ENCODE peak calls at places on chromosomes 1 and 21, in six cellular contexts. One of them, this sample, is unnamed.

GRCh38 chr1:239218296-239218695 is 168.1 kb upstream of the CHRM3 start:
- DNase-seq in cardiac fibroblast: no peak
- DNase-seq in RWPE1: no peak
- DNase-seq in fibroblast of mammary gland: no peak
- DNase-seq in tibial nerve: no peak
- DNase-seq in right lobe of liver: no peak
- DNase-seq in this sample: no peak

GRCh38 chr1:231695439-231696255 is 69.1 kb downstream of the DISC1 start:
- DNase-seq in cardiac fibroblast: no peak
- DNase-seq in RWPE1: no peak
- DNase-seq in fibroblast of mammary gland: peak
- DNase-seq in tibial nerve: no peak
- DNase-seq in right lobe of liver: no peak
- DNase-seq in this sample: no peak

GRCh38 chr1:116075981-116076380 is 35.2 kb upstream of the MAB21L3 start:
- DNase-seq in cardiac fibroblast: peak
- DNase-seq in RWPE1: peak
- DNase-seq in fibroblast of mammary gland: peak
- DNase-seq in tibial nerve: no peak
- DNase-seq in right lobe of liver: no peak
- DNase-seq in this sample: no peak

GRCh38 chr1:147079400-147080012 is 92.8 kb downstream of the PRKAB2 start:
- DNase-seq in cardiac fibroblast: no peak
- DNase-seq in RWPE1: no peak
- DNase-seq in fibroblast of mammary gland: no peak
- DNase-seq in tibial nerve: no peak
- DNase-seq in right lobe of liver: no peak
- DNase-seq in this sample: no peak

GRCh38 chr1:152855661-152856060 is 4.1 kb upstream of the LCE7A start:
- DNase-seq in cardiac fibroblast: no peak
- DNase-seq in RWPE1: peak
- DNase-seq in fibroblast of mammary gland: no peak
- DNase-seq in tibial nerve: no peak
- DNase-seq in right lobe of liver: no peak
- DNase-seq in this sample: no peak

GRCh38 chr1:168799918-168800605 is 71.1 kb upstream of the DPT start:
- DNase-seq in cardiac fibroblast: no peak
- DNase-seq in RWPE1: no peak
- DNase-seq in fibroblast of mammary gland: no peak
- DNase-seq in tibial nerve: no peak
- DNase-seq in right lobe of liver: no peak
- DNase-seq in this sample: no peak

GRCh38 chr1:180198186-180198585 is 31.9 kb upstream of the LHX4 start:
- DNase-seq in cardiac fibroblast: no peak
- DNase-seq in RWPE1: peak
- DNase-seq in fibroblast of mammary gland: no peak
- DNase-seq in tibial nerve: no peak
- DNase-seq in right lobe of liver: no peak
- DNase-seq in this sample: no peak

GRCh38 chr21:16992448-16992847 is 520.4 kb upstream of the CXADR start:
- DNase-seq in cardiac fibroblast: no peak
- DNase-seq in RWPE1: no peak
- DNase-seq in fibroblast of mammary gland: no peak
- DNase-seq in tibial nerve: no peak
- DNase-seq in right lobe of liver: no peak
- DNase-seq in this sample: no peak

GRCh38 chr1:40314721-40315238 is 2.3 kb downstream of the COL9A2 start:
- DNase-seq in cardiac fibroblast: no peak
- DNase-seq in RWPE1: no peak
- DNase-seq in fibroblast of mammary gland: no peak
- DNase-seq in tibial nerve: no peak
- DNase-seq in right lobe of liver: no peak
- DNase-seq in this sample: no peak

GRCh38 chr1:17292299-17293198 is 15.4 kb upstream of the PADI4 start:
- DNase-seq in cardiac fibroblast: no peak
- DNase-seq in RWPE1: peak
- DNase-seq in fibroblast of mammary gland: no peak
- DNase-seq in tibial nerve: no peak
- DNase-seq in right lobe of liver: no peak
- DNase-seq in this sample: no peak

GRCh38 chr1:243433737-243434370 is 178.0 kb downstream of the SDCCAG8 start:
- DNase-seq in cardiac fibroblast: peak
- DNase-seq in RWPE1: no peak
- DNase-seq in fibroblast of mammary gland: peak
- DNase-seq in tibial nerve: no peak
- DNase-seq in right lobe of liver: no peak
- DNase-seq in this sample: no peak

GRCh38 chr1:1543706-1544099 is 3.3 kb upstream of the TMEM240 start:
- DNase-seq in cardiac fibroblast: no peak
- DNase-seq in RWPE1: no peak
- DNase-seq in fibroblast of mammary gland: no peak
- DNase-seq in tibial nerve: no peak
- DNase-seq in right lobe of liver: peak
- DNase-seq in this sample: no peak

GRCh38 chr1:22531251-22531650 is 32.0 kb upstream of the EPHA8 start:
- DNase-seq in cardiac fibroblast: no peak
- DNase-seq in RWPE1: no peak
- DNase-seq in fibroblast of mammary gland: no peak
- DNase-seq in tibial nerve: no peak
- DNase-seq in right lobe of liver: no peak
- DNase-seq in this sample: no peak

GRCh38 chr1:153390938-153391710 is at the start of gene S100A8:
- DNase-seq in cardiac fibroblast: no peak
- DNase-seq in RWPE1: peak
- DNase-seq in fibroblast of mammary gland: no peak
- DNase-seq in tibial nerve: peak
- DNase-seq in right lobe of liver: peak
- DNase-seq in this sample: no peak

DNA sequence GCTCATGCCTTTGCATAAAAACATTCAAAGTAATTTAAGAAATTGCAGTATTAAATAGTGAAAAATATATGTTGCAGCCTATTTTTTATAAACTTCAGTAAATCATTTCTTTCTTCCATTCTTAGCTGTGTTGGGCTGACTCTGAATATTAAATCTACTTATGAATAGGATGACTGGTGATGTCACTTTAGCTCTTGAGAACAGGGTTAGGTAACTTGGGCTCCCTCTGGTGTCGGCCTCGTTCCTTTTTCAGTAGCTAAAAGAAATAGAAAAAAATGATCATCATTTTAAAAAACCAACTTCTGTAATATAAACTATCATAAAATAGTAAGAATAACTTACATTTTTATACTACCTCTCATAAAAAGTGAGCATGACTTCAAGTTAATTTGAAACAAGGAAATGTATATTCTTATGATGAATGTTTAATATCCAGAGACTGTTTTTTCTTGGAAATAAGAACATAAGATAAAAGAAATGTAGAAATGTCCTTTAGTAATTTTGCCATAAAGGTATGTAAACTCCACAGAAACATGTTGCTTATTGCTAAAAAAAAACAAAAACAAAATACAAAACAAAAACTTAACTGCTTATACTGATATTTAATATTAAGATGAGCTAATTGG is 26.8 kb upstream of the NCAM2 start:
- DNase-seq in cardiac fibroblast: peak
- DNase-seq in RWPE1: peak
- DNase-seq in fibroblast of mammary gland: peak
- DNase-seq in tibial nerve: peak
- DNase-seq in right lobe of liver: no peak
- DNase-seq in this sample: no peak
- TF ChIP-seq CTCF in cardiac fibroblast: peak
- TF ChIP-seq CTCF in RWPE1: peak
- TF ChIP-seq CTCF in fibroblast of mammary gland: peak
- TF ChIP-seq CTCF in tibial nerve: peak
- TF ChIP-seq CTCF in right lobe of liver: no peak
- TF ChIP-seq CTCF in this sample: no peak

GRCh38 chr21:28743723-28744122 is 249.0 kb downstream of the LTN1 start:
- DNase-seq in cardiac fibroblast: no peak
- DNase-seq in RWPE1: no peak
- DNase-seq in fibroblast of mammary gland: no peak
- DNase-seq in tibial nerve: no peak
- DNase-seq in right lobe of liver: no peak
- DNase-seq in this sample: no peak

GRCh38 chr21:28746166-28746565 is 246.5 kb downstream of the LTN1 start:
- DNase-seq in cardiac fibroblast: peak
- DNase-seq in RWPE1: no peak
- DNase-seq in fibroblast of mammary gland: no peak
- DNase-seq in tibial nerve: no peak
- DNase-seq in right lobe of liver: no peak
- DNase-seq in this sample: no peak

GRCh38 chr21:28738882-28739281 is 253.8 kb downstream of the LTN1 start:
- DNase-seq in cardiac fibroblast: no peak
- DNase-seq in RWPE1: no peak
- DNase-seq in fibroblast of mammary gland: no peak
- DNase-seq in tibial nerve: no peak
- DNase-seq in right lobe of liver: no peak
- DNase-seq in this sample: no peak

GRCh38 chr21:28745131-28746055 is 247.3 kb downstream of the LTN1 start:
- DNase-seq in cardiac fibroblast: peak
- DNase-seq in RWPE1: peak
- DNase-seq in fibroblast of mammary gland: peak
- DNase-seq in tibial nerve: peak
- DNase-seq in right lobe of liver: peak
- DNase-seq in this sample: peak

GRCh38 chr21:28742527-28742926 is 250.2 kb downstream of the LTN1 start:
- DNase-seq in cardiac fibroblast: peak
- DNase-seq in RWPE1: peak
- DNase-seq in fibroblast of mammary gland: peak
- DNase-seq in tibial nerve: no peak
- DNase-seq in right lobe of liver: no peak
- DNase-seq in this sample: no peak
- TF ChIP-seq CTCF in cardiac fibroblast: peak
- TF ChIP-seq CTCF in RWPE1: peak
- TF ChIP-seq CTCF in fibroblast of mammary gland: peak
- TF ChIP-seq CTCF in tibial nerve: no peak
- TF ChIP-seq CTCF in right lobe of liver: no peak
- TF ChIP-seq CTCF in this sample: no peak

GRCh38 chr1:57471995-57472394 is 48.1 kb upstream of the DAB1 start:
- DNase-seq in cardiac fibroblast: no peak
- DNase-seq in RWPE1: no peak
- DNase-seq in fibroblast of mammary gland: no peak
- DNase-seq in tibial nerve: no peak
- DNase-seq in right lobe of liver: no peak
- DNase-seq in this sample: no peak
- TF ChIP-seq CTCF in cardiac fibroblast: no peak
- TF ChIP-seq CTCF in RWPE1: no peak
- TF ChIP-seq CTCF in fibroblast of mammary gland: no peak
- TF ChIP-seq CTCF in tibial nerve: no peak
- TF ChIP-seq CTCF in right lobe of liver: no peak
- TF ChIP-seq CTCF in this sample: no peak

DNA sequence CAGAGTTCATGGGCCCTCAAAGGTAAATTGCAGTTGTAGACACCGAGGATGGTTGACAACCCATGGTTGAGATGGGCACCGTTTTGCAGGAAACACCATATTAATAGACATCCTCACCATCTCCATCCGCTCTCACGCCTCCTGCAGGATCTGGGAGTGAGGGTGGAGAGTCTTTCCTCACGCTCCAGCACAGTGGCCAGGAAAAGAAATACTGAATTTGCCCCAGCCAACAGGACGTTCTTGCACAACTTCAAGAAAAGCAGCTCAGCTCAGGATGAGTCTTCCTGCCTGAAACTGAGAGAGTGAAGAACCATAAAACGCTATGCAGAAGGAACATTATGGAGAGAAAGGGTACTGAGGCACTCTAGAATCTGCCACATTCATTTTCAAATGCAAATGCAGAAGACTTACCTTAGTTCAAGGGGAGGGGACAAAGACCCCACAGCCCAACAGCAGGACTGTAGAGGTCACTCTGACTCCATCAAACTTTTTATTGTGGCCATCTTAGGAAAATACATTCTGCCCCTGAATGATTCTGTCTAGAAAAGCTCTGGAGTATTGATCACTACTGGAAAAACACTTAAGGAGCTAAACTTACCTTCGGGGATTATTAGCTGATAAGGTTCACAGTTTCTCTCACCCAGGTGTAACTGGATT is 9.3 kb downstream of the SLAMF8 start:
- DNase-seq in cardiac fibroblast: peak
- DNase-seq in RWPE1: no peak
- DNase-seq in fibroblast of mammary gland: peak
- DNase-seq in tibial nerve: no peak
- DNase-seq in right lobe of liver: no peak
- DNase-seq in this sample: no peak
- TF ChIP-seq CTCF in cardiac fibroblast: peak
- TF ChIP-seq CTCF in RWPE1: no peak
- TF ChIP-seq CTCF in fibroblast of mammary gland: peak
- TF ChIP-seq CTCF in tibial nerve: no peak
- TF ChIP-seq CTCF in right lobe of liver: no peak
- TF ChIP-seq CTCF in this sample: no peak

GRCh38 chr1:206796984-206797402 is 24.7 kb upstream of the IL10 start:
- DNase-seq in cardiac fibroblast: no peak
- DNase-seq in RWPE1: no peak
- DNase-seq in fibroblast of mammary gland: no peak
- DNase-seq in tibial nerve: no peak
- DNase-seq in right lobe of liver: no peak
- DNase-seq in this sample: no peak

GRCh38 chr1:206798384-206798996 is 26.2 kb upstream of the IL10 start:
- DNase-seq in cardiac fibroblast: no peak
- DNase-seq in RWPE1: no peak
- DNase-seq in fibroblast of mammary gland: no peak
- DNase-seq in tibial nerve: no peak
- DNase-seq in right lobe of liver: no peak
- DNase-seq in this sample: no peak

GRCh38 chr1:206800411-206800810 is 28.1 kb upstream of the IL10 start:
- DNase-seq in cardiac fibroblast: no peak
- DNase-seq in RWPE1: no peak
- DNase-seq in fibroblast of mammary gland: peak
- DNase-seq in tibial nerve: no peak
- DNase-seq in right lobe of liver: no peak
- DNase-seq in this sample: no peak

GRCh38 chr1:206799311-206799710 is 27.0 kb upstream of the IL10 start:
- DNase-seq in cardiac fibroblast: no peak
- DNase-seq in RWPE1: no peak
- DNase-seq in fibroblast of mammary gland: no peak
- DNase-seq in tibial nerve: no peak
- DNase-seq in right lobe of liver: no peak
- DNase-seq in this sample: no peak

DNA sequence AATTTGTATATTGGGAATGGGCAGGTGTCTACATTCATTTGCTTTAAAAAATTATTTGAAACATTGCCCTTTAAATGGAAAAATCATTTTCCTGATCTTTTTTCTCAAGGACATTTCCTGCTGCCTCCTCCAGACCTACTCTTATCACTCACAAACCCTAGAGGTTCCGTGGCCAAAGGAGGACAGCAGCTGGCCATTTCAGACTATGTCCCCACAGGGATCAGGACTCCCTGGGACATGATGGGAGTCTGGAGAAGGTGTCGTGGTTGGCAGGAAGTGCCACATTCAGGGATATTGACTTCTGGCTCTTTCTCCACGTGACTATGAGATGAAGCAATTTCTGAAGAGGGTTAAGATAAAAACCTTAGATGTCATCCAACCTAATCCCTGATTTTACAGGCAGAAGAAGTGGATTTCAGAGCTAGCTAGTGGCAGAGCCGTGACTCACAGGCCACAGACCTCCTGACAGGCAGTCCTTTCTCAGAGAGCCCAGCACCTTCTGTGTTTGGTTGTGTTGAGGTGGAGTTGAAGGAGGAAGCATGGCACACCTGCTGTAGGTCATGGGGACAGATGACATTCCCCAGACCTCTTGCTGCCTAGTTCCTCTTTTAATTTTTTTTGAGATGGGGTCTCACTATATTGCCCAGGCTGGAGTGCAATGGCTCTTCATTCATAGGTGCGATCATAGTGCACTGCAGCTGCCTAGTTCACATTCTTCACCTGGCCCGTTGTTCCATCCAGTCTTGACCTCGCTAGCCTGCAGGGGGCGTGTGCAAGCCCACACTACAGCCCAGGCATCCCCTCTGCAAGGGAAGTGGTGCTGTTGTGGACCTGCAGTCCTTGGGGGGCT is 25.5 kb upstream of the IL10 start:
- DNase-seq in cardiac fibroblast: no peak
- DNase-seq in RWPE1: no peak
- DNase-seq in fibroblast of mammary gland: no peak
- DNase-seq in tibial nerve: no peak
- DNase-seq in right lobe of liver: no peak
- DNase-seq in this sample: peak
- TF ChIP-seq CTCF in cardiac fibroblast: peak
- TF ChIP-seq CTCF in RWPE1: no peak
- TF ChIP-seq CTCF in fibroblast of mammary gland: peak
- TF ChIP-seq CTCF in tibial nerve: no peak
- TF ChIP-seq CTCF in right lobe of liver: peak
- TF ChIP-seq CTCF in this sample: peak

This sample was measured in natural killer cell.